ENCODE peak calls at places on chromosomes 6 and 20, in five cellular contexts. X is A172; E is NCI-H1930; O is stimulated activated CD8-positive, alpha-beta memory T cell treated with anti-CD3 and anti-CD28 coated beads, Interleukin-4, amount 100 ng/mL, for 24 hours; W is Caki2. I is an unnamed sample.

GRCh38 chr6:32852844-32853540 is 512 bp downstream of the TAP1 start:
- DNase-seq in X (peak; percentile 21), E (no peak), O (no peak), W (no peak), I (peak; percentile 88)

GRCh38 chr6:26575494-26575939 is 21.2 kb upstream of the ABT1 start:
- DNase-seq in X (peak; percentile 58), E (no peak), O (no peak), W (no peak), I (no peak)

GRCh38 chr6:168962886-168963285 is 290.8 kb downstream of the THBS2 start:
- DNase-seq in X (no peak), E (no peak), O (no peak), W (no peak), I (no peak)

GRCh38 chr20:46857061-46857831 is 37.4 kb upstream of the EYA2 start:
- DNase-seq in X (no peak), E (no peak), O (no peak), W (no peak), I (no peak)

GRCh38 chr6:85130743-85131142 is 319.1 kb upstream of the NT5E start:
- DNase-seq in X (no peak), E (no peak), O (no peak), W (no peak), I (no peak)

GRCh38 chr6:52261229-52261628 is 16.9 kb upstream of the IL17F start:
- DNase-seq in X (no peak), E (no peak), O (no peak), W (no peak), I (no peak)

GRCh38 chr6:148952147-148953041 is 205.6 kb downstream of the UST start:
- DNase-seq in X (no peak), E (peak; percentile 29), O (no peak), W (no peak), I (no peak)

GRCh38 chr6:22600059-22600458 is 30.7 kb downstream of the HDGFL1 start:
- DNase-seq in X (no peak), E (no peak), O (no peak), W (peak; percentile 46), I (no peak)

GRCh38 chr6:122788208-122788607 is 850 bp upstream of the SMPDL3A start:
- DNase-seq in X (no peak), E (no peak), O (no peak), W (no peak), I (no peak)

GRCh38 chr6:8218861-8219260 is 116.5 kb upstream of the EEF1E1 start:
- DNase-seq in X (no peak), E (no peak), O (no peak), W (no peak), I (no peak)

GRCh38 chr20:44911264-44911921 is 1.5 kb downstream of the PABPC1L start:
- DNase-seq in X (peak; percentile 51), E (peak; percentile 17), O (peak; percentile 31), W (peak; percentile 90), I (peak; percentile 89)

GRCh38 chr6:108436771-108437170 is 123.9 kb upstream of the FOXO3 start:
- DNase-seq in X (no peak), E (no peak), O (no peak), W (no peak), I (no peak)

I was measured in upper lobe of left lung.